ENCODE peak calls at places on chromosome 1, in six cellular contexts. F, J, E, R, W and U are unnamed samples.

GRCh38 chr1:214010717-214011116 is 22.9 kb downstream of the PROX1 start:
- DNase-seq in F (no peak), J (no peak), E (no peak), R (no peak), W (no peak), U (no peak)

GRCh38 chr1:51686450-51686849 is 69.6 kb downstream of the OSBPL9 start:
- DNase-seq in F (no peak), J (no peak), E (no peak), R (peak; percentile 58), W (no peak), U (no peak)

GRCh38 chr1:15154480-15155036 is 1.0 kb downstream of the TMEM51 start:
- DNase-seq in F (no peak), J (peak; percentile 28), E (no peak), R (peak; percentile 78), W (peak; percentile 49), U (peak; percentile 66)

GRCh38 chr1:159953866-159954515 is at the start of gene SLAMF9:
- DNase-seq in F (no peak), J (no peak), E (peak; percentile 48), R (peak; percentile 20), W (no peak), U (no peak)

GRCh38 chr1:26833432-26834405 is 7.2 kb downstream of the ZDHHC18 start:
- DNase-seq in F (no peak), J (no peak), E (no peak), R (no peak), W (peak; percentile 83), U (peak; percentile 56)

GRCh38 chr1:53413175-53414001 is 45.8 kb upstream of the DMRTB1 start:
- DNase-seq in F (no peak), J (no peak), E (peak; percentile 55), R (peak; percentile 64), W (no peak), U (peak; percentile 37)

GRCh38 chr1:29105822-29106221 is 17.9 kb downstream of the TMEM200B start:
- DNase-seq in F (no peak), J (no peak), E (no peak), R (no peak), W (no peak), U (no peak)

GRCh38 chr1:16032388-16033100 is 10.7 kb downstream of the CLCNKA start:
- DNase-seq in F (no peak), J (peak; percentile 73), E (peak; percentile 85), R (peak; percentile 89), W (peak; percentile 84), U (peak; percentile 86)

GRCh38 chr1:231986631-231987291 is 360.2 kb downstream of the DISC1 start:
- DNase-seq in F (no peak), J (peak; percentile 59), E (peak; percentile 67), R (no peak), W (no peak), U (no peak)

GRCh38 chr1:199394856-199395255 is 632.7 kb upstream of the NR5A2 start:
- DNase-seq in F (no peak), J (no peak), E (no peak), R (no peak), W (no peak), U (no peak)

GRCh38 chr1:245988393-245989078 is 518.5 kb downstream of the SMYD3 start:
- DNase-seq in F (no peak), J (no peak), E (peak; percentile 46), R (no peak), W (no peak), U (no peak)

GRCh38 chr1:99173900-99174299 is 90.4 kb upstream of the PLPPR4 start:
- DNase-seq in F (no peak), J (no peak), E (no peak), R (no peak), W (no peak), U (no peak)

GRCh38 chr1:87450136-87450535 is 121.5 kb downstream of the LMO4 start:
- DNase-seq in F (no peak), J (no peak), E (no peak), R (no peak), W (no peak), U (no peak)

GRCh38 chr1:83996621-83997020 is 2.3 kb downstream of the TTLL7 start:
- DNase-seq in F (no peak), J (no peak), E (peak; percentile 59), R (no peak), W (no peak), U (no peak)

GRCh38 chr1:12167493-12168429 is 970 bp downstream of the TNFRSF1B start:
- DNase-seq in F (no peak), J (no peak), E (no peak), R (no peak), W (no peak), U (no peak)

GRCh38 chr1:247228133-247228532 is 27.7 kb upstream of the VN1R5 start:
- DNase-seq in F (no peak), J (no peak), E (peak; percentile 31), R (peak; percentile 37), W (no peak), U (no peak)

GRCh38 chr1:101314244-101314643 is 77.4 kb downstream of the S1PR1 start:
- DNase-seq in F (no peak), J (no peak), E (peak; percentile 45), R (peak; percentile 67), W (no peak), U (no peak)

GRCh38 chr1:241235236-241235897 is 121.6 kb downstream of the RGS7 start:
- DNase-seq in F (no peak), J (no peak), E (no peak), R (peak; percentile 57), W (no peak), U (no peak)

GRCh38 chr1:31583082-31583994 is 7.0 kb downstream of the TINAGL1 start:
- DNase-seq in F (no peak), J (no peak), E (no peak), R (no peak), W (no peak), U (peak; percentile 36)

GRCh38 chr1:231969078-231969477 is 342.5 kb downstream of the DISC1 start:
- DNase-seq in F (no peak), J (no peak), E (no peak), R (peak; percentile 88), W (no peak), U (no peak)

GRCh38 chr1:99481391-99481996 is 164.4 kb upstream of the PALMD start:
- DNase-seq in F (no peak), J (peak; percentile 57), E (peak; percentile 77), R (peak; percentile 93), W (peak; percentile 23), U (peak; percentile 53)

GRCh38 chr1:14108356-14109275 is 408.6 kb downstream of the PRDM2 start:
- DNase-seq in F (no peak), J (peak; percentile 24), E (no peak), R (no peak), W (no peak), U (no peak)

GRCh38 chr1:29808141-29808995 is 572.0 kb downstream of the PTPRU start:
- DNase-seq in F (no peak), J (no peak), E (no peak), R (no peak), W (no peak), U (no peak)